ENCODE peak calls at places on chromosomes 13 and 19, in four cellular contexts. One of them, this sample, is unnamed.

GRCh38 chr13:109521719-109522118 is 264.7 kb downstream of the IRS2 start:
- DNase-seq in RWPE2: no peak
- DNase-seq in tibial artery: no peak
- DNase-seq in CD8-positive, alpha-beta T cell: no peak
- DNase-seq in this sample: no peak

GRCh38 chr13:77565635-77566034 is 30.1 kb downstream of the SCEL start:
- DNase-seq in RWPE2: no peak
- DNase-seq in tibial artery: no peak
- DNase-seq in CD8-positive, alpha-beta T cell: no peak
- DNase-seq in this sample: peak; percentile 43

GRCh38 chr13:24032674-24033073 is 127.8 kb upstream of the SPATA13 start:
- DNase-seq in RWPE2: no peak
- DNase-seq in tibial artery: no peak
- DNase-seq in CD8-positive, alpha-beta T cell: no peak
- DNase-seq in this sample: no peak

GRCh38 chr13:114067381-114067885 is 65.0 kb downstream of the RASA3 start:
- DNase-seq in RWPE2: no peak
- DNase-seq in tibial artery: peak; percentile 18
- DNase-seq in CD8-positive, alpha-beta T cell: peak; percentile 42
- DNase-seq in this sample: no peak

GRCh38 chr13:42393573-42394360 is 121.8 kb downstream of the AKAP11 start:
- DNase-seq in RWPE2: no peak
- DNase-seq in tibial artery: no peak
- DNase-seq in CD8-positive, alpha-beta T cell: no peak
- DNase-seq in this sample: no peak

GRCh38 chr13:31072041-31072440 is 89.7 kb downstream of the HSPH1 start:
- DNase-seq in RWPE2: no peak
- DNase-seq in tibial artery: no peak
- DNase-seq in CD8-positive, alpha-beta T cell: no peak
- DNase-seq in this sample: no peak

GRCh38 chr13:20891768-20892167 is 10.8 kb downstream of the XPO4 start:
- DNase-seq in RWPE2: no peak
- DNase-seq in tibial artery: no peak
- DNase-seq in CD8-positive, alpha-beta T cell: no peak
- DNase-seq in this sample: no peak

GRCh38 chr19:38062959-38063786 is 156.2 kb downstream of the SIPA1L3 start:
- DNase-seq in RWPE2: no peak
- DNase-seq in tibial artery: no peak
- DNase-seq in CD8-positive, alpha-beta T cell: no peak
- DNase-seq in this sample: no peak

GRCh38 chr13:62483774-62484173 is 1068.1 kb upstream of the PCDH20 start:
- DNase-seq in RWPE2: no peak
- DNase-seq in tibial artery: no peak
- DNase-seq in CD8-positive, alpha-beta T cell: no peak
- DNase-seq in this sample: no peak

GRCh38 chr19:50384685-50385535 is 763 bp downstream of the POLD1 start:
- DNase-seq in RWPE2: no peak
- DNase-seq in tibial artery: no peak
- DNase-seq in CD8-positive, alpha-beta T cell: no peak
- DNase-seq in this sample: peak; percentile 25

GRCh38 chr19:8336665-8337064 is 6.4 kb downstream of the KANK3 start:
- DNase-seq in RWPE2: no peak
- DNase-seq in tibial artery: no peak
- DNase-seq in CD8-positive, alpha-beta T cell: no peak
- DNase-seq in this sample: no peak

GRCh38 chr13:102132896-102133295 is 269.0 kb downstream of the FGF14 start:
- DNase-seq in RWPE2: no peak
- DNase-seq in tibial artery: no peak
- DNase-seq in CD8-positive, alpha-beta T cell: no peak
- DNase-seq in this sample: no peak

GRCh38 chr19:9945319-9945966 is 9.1 kb upstream of the OLFM2 start:
- DNase-seq in RWPE2: no peak
- DNase-seq in tibial artery: peak; percentile 93
- DNase-seq in CD8-positive, alpha-beta T cell: no peak
- DNase-seq in this sample: peak; percentile 26

GRCh38 chr19:43439183-43440063 is 24.7 kb downstream of the TEX101 start:
- DNase-seq in RWPE2: no peak
- DNase-seq in tibial artery: no peak
- DNase-seq in CD8-positive, alpha-beta T cell: peak; percentile 70
- DNase-seq in this sample: peak; percentile 61

GRCh38 chr13:102402292-102402691 is 444 bp upstream of the FGF14 start:
- DNase-seq in RWPE2: no peak
- DNase-seq in tibial artery: peak; percentile 23
- DNase-seq in CD8-positive, alpha-beta T cell: peak; percentile 47
- DNase-seq in this sample: no peak

GRCh38 chr13:30972888-30973377 is 40.5 kb downstream of the TEX26 start:
- DNase-seq in RWPE2: no peak
- DNase-seq in tibial artery: no peak
- DNase-seq in CD8-positive, alpha-beta T cell: no peak
- DNase-seq in this sample: no peak

GRCh38 chr13:75666646-75667351 is 30.7 kb downstream of the LMO7 start:
- DNase-seq in RWPE2: no peak
- DNase-seq in tibial artery: no peak
- DNase-seq in CD8-positive, alpha-beta T cell: no peak
- DNase-seq in this sample: peak; percentile 60

GRCh38 chr19:28655054-28655453 is 557.9 kb downstream of the UQCRFS1 start:
- DNase-seq in RWPE2: no peak
- DNase-seq in tibial artery: no peak
- DNase-seq in CD8-positive, alpha-beta T cell: no peak
- DNase-seq in this sample: no peak

GRCh38 chr19:3132971-3133792 is 2.7 kb upstream of the GNA15 start:
- DNase-seq in RWPE2: no peak
- DNase-seq in tibial artery: peak; percentile 35
- DNase-seq in CD8-positive, alpha-beta T cell: peak; percentile 92
- DNase-seq in this sample: no peak

GRCh38 chr19:40165362-40165937 is 25.8 kb upstream of the MAP3K10 start:
- DNase-seq in RWPE2: no peak
- DNase-seq in tibial artery: peak; percentile 44
- DNase-seq in CD8-positive, alpha-beta T cell: peak; percentile 67
- DNase-seq in this sample: no peak

GRCh38 chr13:46160065-46160464 is 21.9 kb downstream of the LCP1 start:
- DNase-seq in RWPE2: no peak
- DNase-seq in tibial artery: no peak
- DNase-seq in CD8-positive, alpha-beta T cell: no peak
- DNase-seq in this sample: no peak

GRCh38 chr19:38336638-38337359 is 1.2 kb downstream of the CATSPERG start:
- DNase-seq in RWPE2: peak; percentile 95
- DNase-seq in tibial artery: peak; percentile 93
- DNase-seq in CD8-positive, alpha-beta T cell: peak; percentile 92
- DNase-seq in this sample: peak; percentile 91

GRCh38 chr13:108033800-108034707 is 181.3 kb downstream of the LIG4 start:
- DNase-seq in RWPE2: no peak
- DNase-seq in tibial artery: no peak
- DNase-seq in CD8-positive, alpha-beta T cell: no peak
- DNase-seq in this sample: no peak

GRCh38 chr19:38912600-38913514 is 871 bp upstream of the CCER2 start:
- DNase-seq in RWPE2: no peak
- DNase-seq in tibial artery: no peak
- DNase-seq in CD8-positive, alpha-beta T cell: no peak
- DNase-seq in this sample: no peak

GRCh38 chr19:41554902-41555301 is 21.1 kb upstream of the CEACAM21 start:
- DNase-seq in RWPE2: no peak
- DNase-seq in tibial artery: no peak
- DNase-seq in CD8-positive, alpha-beta T cell: peak; percentile 30
- DNase-seq in this sample: no peak

GRCh38 chr13:52994051-52994450 is 34.6 kb upstream of the OLFM4 start:
- DNase-seq in RWPE2: no peak
- DNase-seq in tibial artery: no peak
- DNase-seq in CD8-positive, alpha-beta T cell: no peak
- DNase-seq in this sample: no peak

GRCh38 chr13:30766957-30767603 is 31.7 kb downstream of the ALOX5AP start:
- DNase-seq in RWPE2: no peak
- DNase-seq in tibial artery: no peak
- DNase-seq in CD8-positive, alpha-beta T cell: peak; percentile 64
- DNase-seq in this sample: no peak

GRCh38 chr13:49436890-49437289 is 7.0 kb downstream of the CAB39L start:
- DNase-seq in RWPE2: no peak
- DNase-seq in tibial artery: peak; percentile 51
- DNase-seq in CD8-positive, alpha-beta T cell: no peak
- DNase-seq in this sample: no peak

GRCh38 chr19:36527873-36528193 is 238 bp downstream of the ZNF260 start:
- DNase-seq in RWPE2: no peak
- DNase-seq in tibial artery: no peak
- DNase-seq in CD8-positive, alpha-beta T cell: no peak
- DNase-seq in this sample: no peak

GRCh38 chr19:5294403-5295160 is 46.0 kb downstream of the PTPRS start:
- DNase-seq in RWPE2: no peak
- DNase-seq in tibial artery: no peak
- DNase-seq in CD8-positive, alpha-beta T cell: no peak
- DNase-seq in this sample: no peak

GRCh38 chr13:72259528-72259927 is 392.5 kb upstream of the DACH1 start:
- DNase-seq in RWPE2: no peak
- DNase-seq in tibial artery: no peak
- DNase-seq in CD8-positive, alpha-beta T cell: no peak
- DNase-seq in this sample: no peak

GRCh38 chr19:34171539-34171876 is 796 bp upstream of the LSM14A start:
- DNase-seq in RWPE2: no peak
- DNase-seq in tibial artery: no peak
- DNase-seq in CD8-positive, alpha-beta T cell: no peak
- DNase-seq in this sample: peak; percentile 64

DNA sequence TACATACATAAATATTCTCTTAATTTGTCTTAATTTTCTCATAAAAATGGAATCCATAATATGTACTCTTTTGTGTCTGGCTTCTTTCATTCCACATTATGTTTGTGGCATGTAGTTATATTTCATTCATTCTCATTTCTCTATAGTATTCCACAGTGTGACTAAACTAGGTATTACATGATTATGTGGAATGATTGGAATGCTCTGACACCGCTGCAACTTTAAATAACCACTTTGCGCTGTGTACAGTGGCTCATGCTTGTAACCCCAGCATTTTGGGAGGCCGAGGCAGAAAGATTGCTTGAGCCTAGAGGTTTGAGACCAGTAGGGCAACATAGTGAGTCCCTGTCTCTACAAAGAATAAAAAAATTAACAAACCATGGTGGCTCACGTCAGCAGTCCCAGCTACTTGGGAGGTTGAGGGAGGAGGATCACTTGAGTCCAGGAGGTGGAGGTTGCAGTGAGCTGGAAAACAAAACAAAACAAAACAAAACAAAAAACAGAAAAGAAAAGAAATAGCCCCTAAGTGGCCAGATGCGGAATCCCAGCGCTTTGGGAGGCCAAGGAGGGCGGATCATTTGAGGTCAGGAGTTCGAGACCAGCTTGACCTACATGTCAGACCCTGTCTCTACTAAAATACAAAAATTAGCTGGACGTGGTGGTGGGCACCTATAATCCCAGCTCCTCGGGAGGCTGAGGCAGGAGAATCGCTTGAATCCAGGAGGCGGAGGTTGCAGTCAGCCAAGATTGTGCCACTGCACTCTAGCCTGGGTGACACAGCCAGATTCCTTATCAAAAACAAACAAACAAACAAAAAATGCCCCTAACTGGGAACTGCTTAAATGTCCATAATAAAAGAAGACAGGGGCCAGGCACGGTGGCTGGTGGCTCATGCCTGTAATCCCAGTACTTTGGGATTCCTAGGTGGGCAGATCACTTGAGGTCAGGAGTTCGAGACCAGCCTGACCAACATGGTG is 8.0 kb upstream of the SAE1 start:
- DNase-seq in RWPE2: no peak
- DNase-seq in tibial artery: no peak
- DNase-seq in CD8-positive, alpha-beta T cell: no peak
- DNase-seq in this sample: peak; percentile 50
- TF ChIP-seq CTCF in RWPE2: no peak
- TF ChIP-seq CTCF in tibial artery: no peak
- TF ChIP-seq CTCF in CD8-positive, alpha-beta T cell: no peak
- TF ChIP-seq CTCF in this sample: no peak

DNA sequence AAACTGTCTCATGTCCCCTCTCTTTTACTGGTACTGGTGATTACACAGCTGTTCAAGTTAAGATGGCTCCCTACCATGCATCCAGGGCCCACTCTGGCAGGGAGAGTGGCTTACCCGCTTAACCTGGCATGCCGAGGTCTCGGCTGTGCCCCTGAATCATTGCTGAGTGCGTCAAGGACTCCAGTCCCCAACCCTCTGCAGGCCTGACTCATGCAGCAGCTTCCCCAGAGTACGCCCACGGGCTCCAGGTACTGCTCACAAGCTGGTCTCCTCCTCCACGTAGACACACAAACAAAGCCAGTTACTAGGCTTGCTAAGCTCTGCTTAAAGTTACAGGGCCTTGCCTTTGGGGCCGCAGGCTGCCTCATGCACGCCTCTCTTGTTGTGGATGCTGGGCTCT is 447.4 kb downstream of the COG6 start:
- DNase-seq in RWPE2: peak; percentile 76
- DNase-seq in tibial artery: no peak
- DNase-seq in CD8-positive, alpha-beta T cell: peak; percentile 27
- DNase-seq in this sample: peak; percentile 68
- H3K27ac ChIP-seq in RWPE2: no peak overlapping the region
- H3K27ac ChIP-seq in tibial artery: no peak overlapping the region
- H3K27ac ChIP-seq in CD8-positive, alpha-beta T cell: no peak overlapping the region
- H3K27ac ChIP-seq in this sample: peak overlapping the region; percentile 29

GRCh38 chr19:16185123-16185924 is at the start of gene FAM32A:
- DNase-seq in RWPE2: peak; percentile 97
- DNase-seq in tibial artery: peak; percentile 99
- DNase-seq in CD8-positive, alpha-beta T cell: peak; percentile 98
- DNase-seq in this sample: peak; percentile 100

GRCh38 chr19:16188521-16188920 is 3.3 kb downstream of the FAM32A start:
- DNase-seq in RWPE2: no peak
- DNase-seq in tibial artery: no peak
- DNase-seq in CD8-positive, alpha-beta T cell: no peak
- DNase-seq in this sample: no peak

GRCh38 chr19:16190198-16190597 is 5.0 kb downstream of the FAM32A start:
- DNase-seq in RWPE2: no peak
- DNase-seq in tibial artery: no peak
- DNase-seq in CD8-positive, alpha-beta T cell: no peak
- DNase-seq in this sample: no peak

GRCh38 chr19:16184665-16185122 is 516 bp upstream of the FAM32A start:
- DNase-seq in RWPE2: no peak
- DNase-seq in tibial artery: no peak
- DNase-seq in CD8-positive, alpha-beta T cell: no peak
- DNase-seq in this sample: no peak

GRCh38 chr19:16185925-16186234 is 670 bp downstream of the FAM32A start:
- DNase-seq in RWPE2: no peak
- DNase-seq in tibial artery: no peak
- DNase-seq in CD8-positive, alpha-beta T cell: no peak
- DNase-seq in this sample: no peak
- TF ChIP-seq CTCF in RWPE2: no peak
- TF ChIP-seq CTCF in tibial artery: no peak
- TF ChIP-seq CTCF in CD8-positive, alpha-beta T cell: no peak
- TF ChIP-seq CTCF in this sample: no peak

DNA sequence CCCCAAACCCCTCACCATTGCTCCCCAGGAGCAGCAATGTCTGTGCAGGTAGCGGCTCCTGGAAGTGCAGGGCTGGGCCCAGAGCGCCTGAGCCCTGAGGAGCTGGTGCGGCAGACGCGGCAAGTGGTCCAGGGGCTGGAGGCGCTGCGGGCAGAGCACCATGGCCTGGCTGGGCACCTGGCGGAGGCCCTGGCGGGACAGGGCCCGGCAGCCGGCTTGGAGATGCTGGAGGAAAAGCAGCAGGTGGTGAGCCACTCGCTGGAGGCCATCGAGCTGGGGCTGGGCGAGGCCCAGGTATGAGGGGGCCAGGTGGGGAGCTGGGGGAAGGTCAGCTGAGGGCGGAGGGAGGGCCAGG is 4.9 kb downstream of the KLC3 start:
- DNase-seq in RWPE2: no peak
- DNase-seq in tibial artery: no peak
- DNase-seq in CD8-positive, alpha-beta T cell: no peak
- DNase-seq in this sample: no peak
- H3K27ac ChIP-seq in RWPE2: peak overlapping the region; percentile 33
- H3K27ac ChIP-seq in tibial artery: no peak overlapping the region
- H3K27ac ChIP-seq in CD8-positive, alpha-beta T cell: no peak overlapping the region
- H3K27ac ChIP-seq in this sample: peak overlapping the region; percentile 54

This sample was measured in RWPE1.